ENCODE peak calls at places on chromosomes 13 and 19, in seven cellular contexts. N, O, W, G, U, Z and F are unnamed samples.

GRCh38 chr19:14127929-14128509 is 8.4 kb downstream of the ASF1B start:
- DNase-seq in Z (no peak), U (no peak), N (no peak), O (no peak), G (no peak), W (no peak), F (no peak)

GRCh38 chr13:50664961-50665360 is 178.5 kb downstream of the DLEU7 start:
- DNase-seq in N (no peak), Z (no peak), U (no peak), W (no peak), O (no peak), G (no peak), F (no peak)

GRCh38 chr19:48568345-48568886 is 16.4 kb downstream of the SULT2B1 start:
- DNase-seq in W (no peak), G (no peak), N (peak), O (no peak), U (peak), Z (peak), F (peak)

GRCh38 chr13:49859568-49859967 is 67.1 kb upstream of the KPNA3 start:
- DNase-seq in Z (peak), N (no peak), G (no peak), U (peak), W (no peak), O (no peak), F (peak)

GRCh38 chr19:2977001-2977685 is at the start of gene TLE6:
- DNase-seq in Z (peak), O (peak), G (peak), U (peak), W (peak), N (peak), F (peak)

GRCh38 chr13:82571653-82572052 is 1310.6 kb downstream of the SLITRK1 start:
- DNase-seq in W (no peak), O (no peak), N (no peak), G (no peak), U (no peak), Z (no peak), F (no peak)

GRCh38 chr13:36758345-36758744 is 60.7 kb upstream of the RFXAP start:
- DNase-seq in W (peak), G (no peak), U (no peak), Z (no peak), N (no peak), O (no peak), F (no peak)

GRCh38 chr19:47309608-47310007 is at the start of gene C5AR1:
- DNase-seq in O (no peak), N (no peak), U (no peak), W (no peak), Z (no peak), G (no peak), F (no peak)

GRCh38 chr19:18939922-18940775 is 868 bp downstream of the HOMER3 start:
- DNase-seq in W (no peak), N (peak), U (peak), Z (no peak), G (no peak), O (peak), F (peak)

GRCh38 chr19:55601127-55601526 is 1.0 kb downstream of the ZNF524 start:
- DNase-seq in U (no peak), W (no peak), Z (no peak), N (no peak), G (no peak), O (no peak), F (no peak)

GRCh38 chr19:49857834-49858590 is 7.1 kb downstream of the PTOV1 start:
- DNase-seq in O (no peak), U (no peak), N (peak), G (no peak), Z (no peak), W (no peak), F (no peak)

GRCh38 chr19:35272122-35272715 is 3.5 kb downstream of the USF2 start:
- DNase-seq in O (no peak), W (no peak), U (no peak), N (no peak), Z (no peak), G (no peak), F (no peak)

GRCh38 chr19:1929051-1929742 is 11.8 kb upstream of the CSNK1G2 start:
- DNase-seq in N (peak), U (peak), W (no peak), O (peak), Z (peak), G (peak), F (peak)

GRCh38 chr13:99385940-99386339 is 78.7 kb upstream of the GPR183 start:
- DNase-seq in W (no peak), G (no peak), Z (no peak), N (no peak), O (no peak), U (no peak), F (no peak)

GRCh38 chr13:102399791-102400618 is 1.8 kb downstream of the FGF14 start:
- DNase-seq in N (no peak), U (no peak), Z (no peak), O (no peak), G (no peak), W (no peak), F (no peak)

GRCh38 chr13:111245781-111246384 is 74.6 kb upstream of the TEX29 start:
- DNase-seq in N (no peak), U (no peak), Z (no peak), O (no peak), W (no peak), G (no peak), F (peak)

GRCh38 chr19:6674868-6675305 is 4.9 kb upstream of the TNFSF14 start:
- DNase-seq in N (peak), O (peak), U (peak), G (peak), W (no peak), Z (no peak), F (peak)

GRCh38 chr13:100493418-100493817 is 95.2 kb downstream of the GGACT start:
- DNase-seq in W (no peak), G (no peak), Z (no peak), U (no peak), N (no peak), O (no peak), F (peak)

GRCh38 chr13:49410477-49410876 is 33.4 kb downstream of the CAB39L start:
- DNase-seq in U (no peak), G (no peak), N (no peak), Z (no peak), W (no peak), O (no peak), F (no peak)

GRCh38 chr13:36282818-36283432 is 14.7 kb downstream of the CCDC169 start:
- DNase-seq in N (no peak), O (no peak), Z (peak), U (peak), W (peak), G (no peak), F (peak)

GRCh38 chr19:14167594-14168138 is 31.3 kb upstream of the ASF1B start:
- DNase-seq in O (no peak), Z (no peak), U (no peak), G (peak), N (no peak), W (no peak), F (no peak)

GRCh38 chr13:85816413-85816812 is 17.2 kb upstream of the SLITRK6 start:
- DNase-seq in O (no peak), N (no peak), U (no peak), G (no peak), Z (no peak), W (no peak), F (no peak)

GRCh38 chr13:98004107-98004506 is 50.6 kb downstream of the IPO5 start:
- DNase-seq in U (peak), W (no peak), G (no peak), N (no peak), Z (no peak), O (no peak), F (peak)

GRCh38 chr19:10419646-10420443 is 493 bp upstream of the PDE4A start:
- DNase-seq in G (no peak), U (peak), O (no peak), Z (peak), N (no peak), W (no peak), F (peak)

GRCh38 chr13:62875118-62875640 is 1459.5 kb upstream of the PCDH20 start:
- DNase-seq in Z (no peak), O (no peak), U (no peak), N (no peak), W (peak), G (no peak), F (no peak)